ENCODE peak calls at places on chromosomes 7 and 10, in nine cellular contexts. One of them, this sample, is unnamed.

GRCh38 chr7:14834456-14834855 is 68.1 kb downstream of the DGKB start:
- DNase-seq in BE2C: no peak
- DNase-seq in AG04450: no peak
- DNase-seq in fibroblast of villous mesenchyme: no peak
- DNase-seq in PC-3: peak; percentile 80
- DNase-seq in astrocyte of the cerebellum: peak; percentile 42
- DNase-seq in fibroblast of the aortic adventitia: peak; percentile 92
- DNase-seq in hepatocyte: no peak
- DNase-seq in MM.1S: peak; percentile 15
- DNase-seq in this sample: no peak

GRCh38 chr10:113430634-113431033 is 122.2 kb upstream of the HABP2 start:
- DNase-seq in BE2C: no peak
- DNase-seq in AG04450: no peak
- DNase-seq in fibroblast of villous mesenchyme: no peak
- DNase-seq in PC-3: no peak
- DNase-seq in astrocyte of the cerebellum: no peak
- DNase-seq in fibroblast of the aortic adventitia: no peak
- DNase-seq in hepatocyte: no peak
- DNase-seq in MM.1S: no peak
- DNase-seq in this sample: no peak

GRCh38 chr10:29136401-29136800 is 152.5 kb upstream of the LYZL1 start:
- DNase-seq in BE2C: no peak
- DNase-seq in AG04450: no peak
- DNase-seq in fibroblast of villous mesenchyme: peak; percentile 79
- DNase-seq in PC-3: no peak
- DNase-seq in astrocyte of the cerebellum: no peak
- DNase-seq in fibroblast of the aortic adventitia: no peak
- DNase-seq in hepatocyte: no peak
- DNase-seq in MM.1S: no peak
- DNase-seq in this sample: no peak

GRCh38 chr10:117710181-117710798 is 167.7 kb downstream of the EMX2 start:
- DNase-seq in BE2C: no peak
- DNase-seq in AG04450: no peak
- DNase-seq in fibroblast of villous mesenchyme: no peak
- DNase-seq in PC-3: no peak
- DNase-seq in astrocyte of the cerebellum: no peak
- DNase-seq in fibroblast of the aortic adventitia: no peak
- DNase-seq in hepatocyte: no peak
- DNase-seq in MM.1S: no peak
- DNase-seq in this sample: no peak

GRCh38 chr10:114234132-114234531 is 4.9 kb upstream of the VWA2 start:
- DNase-seq in BE2C: no peak
- DNase-seq in AG04450: no peak
- DNase-seq in fibroblast of villous mesenchyme: no peak
- DNase-seq in PC-3: no peak
- DNase-seq in astrocyte of the cerebellum: no peak
- DNase-seq in fibroblast of the aortic adventitia: no peak
- DNase-seq in hepatocyte: no peak
- DNase-seq in MM.1S: no peak
- DNase-seq in this sample: no peak

GRCh38 chr7:71974611-71975010 is 437.5 kb downstream of the CALN1 start:
- DNase-seq in BE2C: no peak
- DNase-seq in AG04450: no peak
- DNase-seq in fibroblast of villous mesenchyme: no peak
- DNase-seq in PC-3: no peak
- DNase-seq in astrocyte of the cerebellum: no peak
- DNase-seq in fibroblast of the aortic adventitia: no peak
- DNase-seq in hepatocyte: no peak
- DNase-seq in MM.1S: no peak
- DNase-seq in this sample: no peak

GRCh38 chr10:1608408-1609037 is 128.8 kb downstream of the ADARB2 start:
- DNase-seq in BE2C: no peak
- DNase-seq in AG04450: no peak
- DNase-seq in fibroblast of villous mesenchyme: no peak
- DNase-seq in PC-3: no peak
- DNase-seq in astrocyte of the cerebellum: no peak
- DNase-seq in fibroblast of the aortic adventitia: no peak
- DNase-seq in hepatocyte: no peak
- DNase-seq in MM.1S: no peak
- DNase-seq in this sample: no peak

GRCh38 chr10:35300063-35300699 is 36.1 kb upstream of the CCNY start:
- DNase-seq in BE2C: no peak
- DNase-seq in AG04450: no peak
- DNase-seq in fibroblast of villous mesenchyme: peak; percentile 57
- DNase-seq in PC-3: peak; percentile 99
- DNase-seq in astrocyte of the cerebellum: no peak
- DNase-seq in fibroblast of the aortic adventitia: peak; percentile 88
- DNase-seq in hepatocyte: peak; percentile 15
- DNase-seq in MM.1S: no peak
- DNase-seq in this sample: no peak

GRCh38 chr7:150466477-150466876 is 16.0 kb downstream of the GIMAP8 start:
- DNase-seq in BE2C: no peak
- DNase-seq in AG04450: no peak
- DNase-seq in fibroblast of villous mesenchyme: peak; percentile 19
- DNase-seq in PC-3: no peak
- DNase-seq in astrocyte of the cerebellum: no peak
- DNase-seq in fibroblast of the aortic adventitia: no peak
- DNase-seq in hepatocyte: no peak
- DNase-seq in MM.1S: no peak
- DNase-seq in this sample: no peak

GRCh38 chr7:150465414-150465813 is 15.0 kb downstream of the GIMAP8 start:
- DNase-seq in BE2C: no peak
- DNase-seq in AG04450: no peak
- DNase-seq in fibroblast of villous mesenchyme: no peak
- DNase-seq in PC-3: peak; percentile 29
- DNase-seq in astrocyte of the cerebellum: no peak
- DNase-seq in fibroblast of the aortic adventitia: no peak
- DNase-seq in hepatocyte: no peak
- DNase-seq in MM.1S: no peak
- DNase-seq in this sample: no peak

GRCh38 chr7:150471886-150472285 is 21.5 kb downstream of the GIMAP8 start:
- DNase-seq in BE2C: no peak
- DNase-seq in AG04450: no peak
- DNase-seq in fibroblast of villous mesenchyme: no peak
- DNase-seq in PC-3: no peak
- DNase-seq in astrocyte of the cerebellum: no peak
- DNase-seq in fibroblast of the aortic adventitia: no peak
- DNase-seq in hepatocyte: no peak
- DNase-seq in MM.1S: no peak
- DNase-seq in this sample: no peak

GRCh38 chr7:150464962-150465361 is 14.5 kb downstream of the GIMAP8 start:
- DNase-seq in BE2C: no peak
- DNase-seq in AG04450: no peak
- DNase-seq in fibroblast of villous mesenchyme: no peak
- DNase-seq in PC-3: no peak
- DNase-seq in astrocyte of the cerebellum: no peak
- DNase-seq in fibroblast of the aortic adventitia: no peak
- DNase-seq in hepatocyte: no peak
- DNase-seq in MM.1S: no peak
- DNase-seq in this sample: no peak

DNA sequence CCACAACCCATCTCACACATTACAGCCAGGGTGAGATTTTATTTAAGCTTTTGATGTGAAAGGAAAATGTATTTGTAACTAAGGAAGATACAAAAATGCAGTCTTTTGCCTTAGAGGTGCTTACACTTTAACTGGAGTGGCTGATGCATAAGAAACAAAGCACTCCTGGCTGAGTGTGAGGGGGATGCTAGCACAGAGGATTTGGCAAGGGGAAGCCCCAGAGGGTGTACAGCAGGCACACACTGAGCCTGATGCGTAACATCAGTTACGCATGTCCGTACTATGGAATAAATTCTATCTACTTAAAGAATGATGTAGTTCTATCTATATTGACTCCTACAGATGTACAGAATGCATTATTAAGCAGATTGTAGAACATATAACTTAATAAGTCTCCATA is 17.8 kb downstream of the GIMAP8 start:
- DNase-seq in BE2C: no peak
- DNase-seq in AG04450: no peak
- DNase-seq in fibroblast of villous mesenchyme: no peak
- DNase-seq in PC-3: no peak
- DNase-seq in astrocyte of the cerebellum: no peak
- DNase-seq in fibroblast of the aortic adventitia: no peak
- DNase-seq in hepatocyte: no peak
- DNase-seq in MM.1S: no peak
- DNase-seq in this sample: no peak
- H3K4me3 ChIP-seq in BE2C: no peak overlapping the region
- H3K4me3 ChIP-seq in AG04450: no peak overlapping the region
- H3K4me3 ChIP-seq in fibroblast of villous mesenchyme: no peak overlapping the region
- H3K4me3 ChIP-seq in PC-3: no peak overlapping the region
- H3K4me3 ChIP-seq in astrocyte of the cerebellum: no peak overlapping the region
- H3K4me3 ChIP-seq in fibroblast of the aortic adventitia: no peak overlapping the region
- H3K4me3 ChIP-seq in hepatocyte: no peak overlapping the region
- H3K4me3 ChIP-seq in MM.1S: no peak overlapping the region
- H3K4me3 ChIP-seq in this sample: no peak overlapping the region

GRCh38 chr10:122567056-122567660 is 6.6 kb downstream of the DMBT1 start:
- DNase-seq in BE2C: peak; percentile 18
- DNase-seq in AG04450: no peak
- DNase-seq in fibroblast of villous mesenchyme: peak; percentile 4
- DNase-seq in PC-3: peak; percentile 38
- DNase-seq in astrocyte of the cerebellum: no peak
- DNase-seq in fibroblast of the aortic adventitia: peak; percentile 10
- DNase-seq in hepatocyte: no peak
- DNase-seq in MM.1S: no peak
- DNase-seq in this sample: no peak
- TF ChIP-seq CTCF in BE2C: peak; percentile 55
- TF ChIP-seq CTCF in AG04450: peak; percentile 54
- TF ChIP-seq CTCF in fibroblast of villous mesenchyme: peak; percentile 61
- TF ChIP-seq CTCF in PC-3: peak; percentile 74
- TF ChIP-seq CTCF in astrocyte of the cerebellum: peak; percentile 54
- TF ChIP-seq CTCF in fibroblast of the aortic adventitia: peak; percentile 63
- TF ChIP-seq CTCF in hepatocyte: peak; percentile 33
- TF ChIP-seq CTCF in MM.1S: peak; percentile 44
- TF ChIP-seq CTCF in this sample: peak; percentile 43

DNA sequence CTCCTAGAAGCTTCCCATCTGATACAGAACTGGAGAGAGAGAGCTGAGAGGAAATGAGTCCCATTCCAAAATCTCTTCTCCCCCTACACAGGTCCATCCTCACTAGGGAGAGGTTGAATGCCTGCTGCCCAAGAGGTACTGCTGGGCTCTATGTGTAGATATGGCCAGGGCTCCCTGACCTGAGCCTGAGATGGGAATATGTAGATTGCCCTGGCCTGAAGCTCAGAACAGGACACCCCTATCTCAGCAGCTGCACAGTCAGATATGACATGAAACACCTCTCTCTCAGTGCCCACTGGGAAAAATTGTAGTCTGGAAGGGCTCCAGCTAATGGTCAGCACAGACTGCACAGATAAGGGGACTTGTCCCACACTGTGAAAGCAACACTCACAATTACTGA is 3.1 kb upstream of the IFIT1B start:
- DNase-seq in BE2C: peak; percentile 24
- DNase-seq in AG04450: no peak
- DNase-seq in fibroblast of villous mesenchyme: no peak
- DNase-seq in PC-3: no peak
- DNase-seq in astrocyte of the cerebellum: no peak
- DNase-seq in fibroblast of the aortic adventitia: peak; percentile 20
- DNase-seq in hepatocyte: no peak
- DNase-seq in MM.1S: no peak
- DNase-seq in this sample: no peak
- H3K4me3 ChIP-seq in BE2C: no peak overlapping the region
- H3K4me3 ChIP-seq in AG04450: no peak overlapping the region
- H3K4me3 ChIP-seq in fibroblast of villous mesenchyme: no peak overlapping the region
- H3K4me3 ChIP-seq in PC-3: no peak overlapping the region
- H3K4me3 ChIP-seq in astrocyte of the cerebellum: no peak overlapping the region
- H3K4me3 ChIP-seq in fibroblast of the aortic adventitia: no peak overlapping the region
- H3K4me3 ChIP-seq in hepatocyte: no peak overlapping the region
- H3K4me3 ChIP-seq in MM.1S: no peak overlapping the region
- H3K4me3 ChIP-seq in this sample: no peak overlapping the region

GRCh38 chr10:17736223-17736622 is 15.8 kb upstream of the TMEM236 start:
- DNase-seq in BE2C: no peak
- DNase-seq in AG04450: no peak
- DNase-seq in fibroblast of villous mesenchyme: no peak
- DNase-seq in PC-3: peak; percentile 7
- DNase-seq in astrocyte of the cerebellum: no peak
- DNase-seq in fibroblast of the aortic adventitia: no peak
- DNase-seq in hepatocyte: no peak
- DNase-seq in MM.1S: no peak
- DNase-seq in this sample: no peak
- TF ChIP-seq CTCF in BE2C: peak; percentile 26
- TF ChIP-seq CTCF in AG04450: no peak
- TF ChIP-seq CTCF in fibroblast of villous mesenchyme: no peak
- TF ChIP-seq CTCF in PC-3: no peak
- TF ChIP-seq CTCF in astrocyte of the cerebellum: no peak
- TF ChIP-seq CTCF in fibroblast of the aortic adventitia: no peak
- TF ChIP-seq CTCF in hepatocyte: no peak
- TF ChIP-seq CTCF in MM.1S: no peak
- TF ChIP-seq CTCF in this sample: no peak

GRCh38 chr10:16777473-16778370 is 39.5 kb downstream of the RSU1 start:
- DNase-seq in BE2C: no peak
- DNase-seq in AG04450: peak; percentile 32
- DNase-seq in fibroblast of villous mesenchyme: peak; percentile 79
- DNase-seq in PC-3: peak; percentile 47
- DNase-seq in astrocyte of the cerebellum: peak; percentile 23
- DNase-seq in fibroblast of the aortic adventitia: peak; percentile 73
- DNase-seq in hepatocyte: peak; percentile 76
- DNase-seq in MM.1S: peak; percentile 52
- DNase-seq in this sample: peak; percentile 4
- H3K4me3 ChIP-seq in BE2C: no peak overlapping the region
- H3K4me3 ChIP-seq in AG04450: no peak overlapping the region
- H3K4me3 ChIP-seq in fibroblast of villous mesenchyme: peak overlapping the region; percentile 24
- H3K4me3 ChIP-seq in PC-3: no peak overlapping the region
- H3K4me3 ChIP-seq in astrocyte of the cerebellum: no peak overlapping the region
- H3K4me3 ChIP-seq in fibroblast of the aortic adventitia: no peak overlapping the region
- H3K4me3 ChIP-seq in hepatocyte: no peak overlapping the region
- H3K4me3 ChIP-seq in MM.1S: no peak overlapping the region
- H3K4me3 ChIP-seq in this sample: no peak overlapping the region

GRCh38 chr7:157248659-157249058 is 88.1 kb upstream of the DNAJB6 start:
- DNase-seq in BE2C: no peak
- DNase-seq in AG04450: no peak
- DNase-seq in fibroblast of villous mesenchyme: no peak
- DNase-seq in PC-3: no peak
- DNase-seq in astrocyte of the cerebellum: no peak
- DNase-seq in fibroblast of the aortic adventitia: no peak
- DNase-seq in hepatocyte: no peak
- DNase-seq in MM.1S: no peak
- DNase-seq in this sample: no peak
- TF ChIP-seq CTCF in BE2C: no peak
- TF ChIP-seq CTCF in AG04450: no peak
- TF ChIP-seq CTCF in fibroblast of villous mesenchyme: no peak
- TF ChIP-seq CTCF in PC-3: no peak
- TF ChIP-seq CTCF in astrocyte of the cerebellum: no peak
- TF ChIP-seq CTCF in fibroblast of the aortic adventitia: no peak
- TF ChIP-seq CTCF in hepatocyte: no peak
- TF ChIP-seq CTCF in MM.1S: no peak
- TF ChIP-seq CTCF in this sample: no peak

DNA sequence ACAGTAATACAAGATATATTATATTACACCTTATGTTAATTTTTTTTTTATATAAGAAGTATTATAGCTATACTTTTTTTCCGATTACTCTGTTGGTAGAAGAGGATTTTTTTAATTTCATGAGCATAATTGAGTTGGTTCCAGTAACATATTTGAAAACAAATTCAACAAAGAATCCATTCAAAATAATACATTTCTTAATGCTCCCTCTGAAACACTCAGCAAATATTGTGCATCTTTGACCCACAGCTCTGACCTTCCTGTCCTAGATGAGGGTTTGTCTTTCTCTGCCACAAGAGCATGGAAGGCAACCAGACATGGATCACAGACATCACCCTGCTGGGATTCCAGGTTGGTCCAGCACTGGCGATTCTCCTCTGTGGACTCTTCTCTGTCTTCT is at the start of gene OR2A2:
- DNase-seq in BE2C: no peak
- DNase-seq in AG04450: no peak
- DNase-seq in fibroblast of villous mesenchyme: no peak
- DNase-seq in PC-3: no peak
- DNase-seq in astrocyte of the cerebellum: no peak
- DNase-seq in fibroblast of the aortic adventitia: no peak
- DNase-seq in hepatocyte: no peak
- DNase-seq in MM.1S: no peak
- DNase-seq in this sample: no peak
- H3K4me3 ChIP-seq in BE2C: no peak within 1 kb of the TSS
- H3K4me3 ChIP-seq in AG04450: no peak within 1 kb of the TSS
- H3K4me3 ChIP-seq in fibroblast of villous mesenchyme: no peak within 1 kb of the TSS
- H3K4me3 ChIP-seq in PC-3: no peak within 1 kb of the TSS
- H3K4me3 ChIP-seq in astrocyte of the cerebellum: no peak within 1 kb of the TSS
- H3K4me3 ChIP-seq in fibroblast of the aortic adventitia: no peak within 1 kb of the TSS
- H3K4me3 ChIP-seq in hepatocyte: no peak within 1 kb of the TSS
- H3K4me3 ChIP-seq in MM.1S: no peak within 1 kb of the TSS
- H3K4me3 ChIP-seq in this sample: no peak within 1 kb of the TSS